ENCODE peak calls at places on chromosomes 4 and X, in five cellular contexts. B, K, D, C and H are unnamed samples.

GRCh38 chr4:39233114-39233513 is 50.8 kb downstream of the WDR19 start:
- DNase-seq in B (no peak), K (no peak), D (no peak), C (no peak), H (no peak)

GRCh38 chr4:17013382-17014006 is 115.0 kb upstream of the LDB2 start:
- DNase-seq in B (no peak), K (no peak), D (no peak), C (no peak), H (no peak)

GRCh38 chr4:159860945-159861344 is 758.1 kb downstream of the RAPGEF2 start:
- DNase-seq in B (no peak), K (no peak), D (no peak), C (no peak), H (no peak)

GRCh38 chr4:80831383-80832361 is 198.8 kb upstream of the BMP3 start:
- DNase-seq in B (no peak), K (no peak), D (no peak), C (no peak), H (no peak)

GRCh38 chr4:184384056-184384809 is 90.1 kb downstream of the IRF2 start:
- DNase-seq in B (peak; percentile 71), K (no peak), D (peak; percentile 53), C (no peak), H (peak; percentile 41)

GRCh38 chrX:132876509-132876837 is 82.0 kb downstream of the HS6ST2 start:
- DNase-seq in B (no peak), K (no peak), D (no peak), C (no peak), H (no peak)

GRCh38 chrX:22165732-22166457 is 106.8 kb upstream of the CBLL2 start:
- DNase-seq in B (no peak), K (no peak), D (no peak), C (no peak), H (no peak)

GRCh38 chr4:6892909-6893202 is 16.8 kb upstream of the TBC1D14 start:
- DNase-seq in B (no peak), K (no peak), D (no peak), C (no peak), H (no peak)

GRCh38 chrX:67607436-67607835 is 63.6 kb downstream of the AR start:
- DNase-seq in B (no peak), K (no peak), D (no peak), C (no peak), H (no peak)

GRCh38 chrX:103002576-103002975 is 61.4 kb downstream of the BEX1 start:
- DNase-seq in B (no peak), K (no peak), D (no peak), C (no peak), H (no peak)

GRCh38 chr4:52243367-52243766 is 192.3 kb downstream of the SPATA18 start:
- DNase-seq in B (no peak), K (no peak), D (no peak), C (no peak), H (no peak)

GRCh38 chr4:76074468-76074867 is at the start of gene ART3:
- DNase-seq in B (no peak), K (no peak), D (no peak), C (peak; percentile 17), H (peak; percentile 71)

GRCh38 chr4:23135792-23136645 is 443.3 kb downstream of the GBA3 start:
- DNase-seq in B (peak; percentile 60), K (no peak), D (peak; percentile 37), C (no peak), H (no peak)

GRCh38 chrX:1434871-1435240 is 17.9 kb downstream of the ASMTL start:
- DNase-seq in B (no peak), K (no peak), D (no peak), C (no peak), H (no peak)

GRCh38 chr4:82776925-82777542 is 21.6 kb downstream of the SCD5 start:
- DNase-seq in B (no peak), K (no peak), D (no peak), C (no peak), H (no peak)

GRCh38 chr4:2063557-2064275 is 4.6 kb downstream of the NAT8L start:
- DNase-seq in B (no peak), K (no peak), D (no peak), C (no peak), H (no peak)

GRCh38 chr4:185424905-185425599 is 712 bp downstream of the UFSP2 start:
- DNase-seq in B (no peak), K (no peak), D (no peak), C (no peak), H (no peak)

GRCh38 chr4:69075061-69075792 is 21.0 kb upstream of the UGT2B7 start:
- DNase-seq in B (no peak), K (no peak), D (peak; percentile 75), C (no peak), H (no peak)

GRCh38 chr4:95213361-95213760 is 335.4 kb downstream of the UNC5C start:
- DNase-seq in B (no peak), K (no peak), D (no peak), C (peak; percentile 30), H (no peak)

GRCh38 chrX:85109235-85109634 is 105.6 kb downstream of the APOOL start:
- DNase-seq in B (no peak), K (no peak), D (no peak), C (no peak), H (no peak)

GRCh38 chr4:7287918-7288280 is 95.6 kb downstream of the SORCS2 start:
- DNase-seq in B (no peak), K (no peak), D (no peak), C (no peak), H (no peak)

GRCh38 chr4:90602728-90603127 is 475.5 kb downstream of the CCSER1 start:
- DNase-seq in B (no peak), K (no peak), D (no peak), C (no peak), H (no peak)

GRCh38 chrX:1388651-1389050 is 3.3 kb downstream of the SLC25A6 start:
- DNase-seq in B (no peak), K (no peak), D (no peak), C (no peak), H (no peak)

GRCh38 chrX:40097101-40097491 is 662 bp downstream of the BCOR start:
- DNase-seq in B (no peak), K (no peak), D (no peak), C (no peak), H (no peak)

GRCh38 chr4:38663021-38663800 is 788 bp upstream of the KLF3 start:
- DNase-seq in B (no peak), K (no peak), D (no peak), C (no peak), H (peak; percentile 8)

GRCh38 chr4:150327262-150327780 is 249.1 kb downstream of the DCLK2 start:
- DNase-seq in B (no peak), K (no peak), D (no peak), C (no peak), H (no peak)

GRCh38 chr4:143763587-143763986 is 63.1 kb upstream of the FREM3 start:
- DNase-seq in B (no peak), K (no peak), D (no peak), C (no peak), H (no peak)

GRCh38 chr4:147674496-147674895 is 9.5 kb downstream of the PRMT9 start:
- DNase-seq in B (no peak), K (no peak), D (no peak), C (no peak), H (no peak)

GRCh38 chrX:138745215-138745614 is 33.7 kb upstream of the FGF13 start:
- DNase-seq in B (peak; percentile 72), K (no peak), D (no peak), C (peak; percentile 4), H (no peak)

GRCh38 chr4:95835672-95836071 is 4.2 kb upstream of the PDHA2 start:
- DNase-seq in B (no peak), K (no peak), D (no peak), C (no peak), H (no peak)

GRCh38 chrX:132467029-132467428 is 21.8 kb downstream of the MBNL3 start:
- DNase-seq in B (no peak), K (no peak), D (no peak), C (no peak), H (no peak)

GRCh38 chrX:34483980-34484379 is 173.1 kb downstream of the TMEM47 start:
- DNase-seq in B (no peak), K (no peak), D (no peak), C (no peak), H (no peak)

GRCh38 chr4:2281575-2282343 is 19.9 kb upstream of the MXD4 start:
- DNase-seq in B (no peak), K (peak; percentile 78), D (no peak), C (no peak), H (no peak)

GRCh38 chrX:12269484-12269883 is 131.2 kb downstream of the FRMPD4 start:
- DNase-seq in B (no peak), K (no peak), D (no peak), C (no peak), H (no peak)

GRCh38 chr4:54255881-54256280 is 26.8 kb downstream of the PDGFRA start:
- DNase-seq in B (no peak), K (no peak), D (no peak), C (no peak), H (peak; percentile 53)

GRCh38 chr4:56146956-56147355 is 198.2 kb downstream of the CEP135 start:
- DNase-seq in B (no peak), K (no peak), D (no peak), C (no peak), H (no peak)

GRCh38 chrX:20461576-20461975 is 194.9 kb upstream of the RPS6KA3 start:
- DNase-seq in B (no peak), K (no peak), D (peak; percentile 85), C (no peak), H (no peak)

GRCh38 chr4:57098415-57098814 is 11.8 kb downstream of the IGFBP7 start:
- DNase-seq in B (no peak), K (no peak), D (no peak), C (no peak), H (no peak)

GRCh38 chrX:13764765-13765164 is 30.2 kb downstream of the OFD1 start:
- DNase-seq in B (no peak), K (no peak), D (no peak), C (no peak), H (no peak)